ENCODE peak calls at places on chromosome 2, in five cellular contexts. One of them, this sample, is unnamed.

GRCh38 chr2:26969089-26969844 is 1.2 kb upstream of the MAPRE3 start:
- DNase-seq in IMR-90: peak
- DNase-seq in HCT116: no peak
- DNase-seq in stimulated activated naive CD4-positive, alpha-beta T cell: no peak
- DNase-seq in GM18507: no peak
- DNase-seq in this sample: no peak

GRCh38 chr2:3134026-3134571 is 243.5 kb downstream of the EIPR1 start:
- DNase-seq in IMR-90: no peak
- DNase-seq in HCT116: no peak
- DNase-seq in stimulated activated naive CD4-positive, alpha-beta T cell: no peak
- DNase-seq in GM18507: no peak
- DNase-seq in this sample: no peak

GRCh38 chr2:199570957-199571356 is 113.2 kb upstream of the SATB2 start:
- DNase-seq in IMR-90: no peak
- DNase-seq in HCT116: no peak
- DNase-seq in stimulated activated naive CD4-positive, alpha-beta T cell: no peak
- DNase-seq in GM18507: no peak
- DNase-seq in this sample: no peak

GRCh38 chr2:181123798-181124217 is 143.4 kb downstream of the UBE2E3 start:
- DNase-seq in IMR-90: no peak
- DNase-seq in HCT116: no peak
- DNase-seq in stimulated activated naive CD4-positive, alpha-beta T cell: peak
- DNase-seq in GM18507: peak
- DNase-seq in this sample: no peak

GRCh38 chr2:166410828-166411472 is 35.2 kb upstream of the SCN9A start:
- DNase-seq in IMR-90: peak
- DNase-seq in HCT116: peak
- DNase-seq in stimulated activated naive CD4-positive, alpha-beta T cell: no peak
- DNase-seq in GM18507: no peak
- DNase-seq in this sample: peak

GRCh38 chr2:52463457-52463856 is 1304.1 kb upstream of the CHAC2 start:
- DNase-seq in IMR-90: no peak
- DNase-seq in HCT116: no peak
- DNase-seq in stimulated activated naive CD4-positive, alpha-beta T cell: no peak
- DNase-seq in GM18507: no peak
- DNase-seq in this sample: no peak

GRCh38 chr2:160650196-160651108 is 156.8 kb upstream of the RBMS1 start:
- DNase-seq in IMR-90: no peak
- DNase-seq in HCT116: no peak
- DNase-seq in stimulated activated naive CD4-positive, alpha-beta T cell: no peak
- DNase-seq in GM18507: no peak
- DNase-seq in this sample: no peak

GRCh38 chr2:151766421-151767153 is 32.3 kb upstream of the NEB start:
- DNase-seq in IMR-90: peak
- DNase-seq in HCT116: no peak
- DNase-seq in stimulated activated naive CD4-positive, alpha-beta T cell: no peak
- DNase-seq in GM18507: no peak
- DNase-seq in this sample: no peak